ENCODE peak calls at places on chromosomes 13 and 19, in nine cellular contexts. Q is fibroblast of lung; V is epithelial cell of esophagus; Z is osteoblast; U is CD8-positive, alpha-beta T cell; P is body of pancreas; M is tibial artery; K is Calu3; Y is heart right ventricle. G is an unnamed sample.
A peak's percentile ranks its signal among the peaks of the same experiment; 100 is the strongest.

GRCh38 chr13:42218576-42218975 is 53.4 kb upstream of the AKAP11 start:
- DNase-seq in Q (no peak), V (peak; percentile 9), Z (no peak), U (no peak), P (no peak), M (no peak), K (no peak), Y (no peak), G (no peak)

GRCh38 chr19:535017-535835 is 3.7 kb downstream of the CDC34 start:
- DNase-seq in Q (no peak), V (no peak), Z (peak; percentile 94), U (no peak), P (peak; percentile 47), M (no peak), K (peak; percentile 52), Y (no peak), G (no peak)

GRCh38 chr19:30391554-30392551 is 19.7 kb downstream of the ZNF536 start:
- DNase-seq in Q (peak; percentile 12), V (no peak), Z (no peak), U (no peak), P (no peak), M (no peak), K (no peak), Y (no peak), G (no peak)

GRCh38 chr19:3494051-3494450 is 6.4 kb downstream of the DOHH start:
- DNase-seq in Q (no peak), V (no peak), Z (peak; percentile 97), U (no peak), P (no peak), M (no peak), K (no peak), Y (no peak), G (peak; percentile 76)

GRCh38 chr13:30088312-30088855 is 219.0 kb downstream of the KATNAL1 start:
- DNase-seq in Q (peak; percentile 43), V (no peak), Z (no peak), U (no peak), P (no peak), M (no peak), K (no peak), Y (no peak), G (no peak)

GRCh38 chr13:28533441-28534166 is 38.7 kb upstream of the FLT1 start:
- DNase-seq in Q (no peak), V (no peak), Z (no peak), U (no peak), P (no peak), M (no peak), K (no peak), Y (no peak), G (no peak)

GRCh38 chr19:29704562-29705558 is 10.2 kb downstream of the C19orf12 start:
- DNase-seq in Q (no peak), V (no peak), Z (peak; percentile 49), U (no peak), P (no peak), M (no peak), K (no peak), Y (no peak), G (peak; percentile 79)

GRCh38 chr13:40769970-40770369 is 1.0 kb downstream of the MRPS31 start:
- DNase-seq in Q (no peak), V (no peak), Z (no peak), U (no peak), P (no peak), M (no peak), K (no peak), Y (no peak), G (no peak)

GRCh38 chr13:101152184-101152583 is 264.1 kb downstream of the NALCN start:
- DNase-seq in Q (no peak), V (no peak), Z (no peak), U (no peak), P (no peak), M (no peak), K (no peak), Y (no peak), G (no peak)

GRCh38 chr13:66543780-66544179 is 686.4 kb downstream of the PCDH9 start:
- DNase-seq in Q (no peak), V (peak; percentile 15), Z (no peak), U (no peak), P (no peak), M (no peak), K (no peak), Y (no peak), G (no peak)
- TF ChIP-seq CTCF in Q (no peak), V (peak; percentile 40), Z (peak; percentile 14), U (no peak), P (no peak), M (no peak), K (no peak), Y (no peak), G (peak; percentile 20)

GRCh38 chr19:13033244-13033643 is 38.0 kb downstream of the NFIX start:
- DNase-seq in Q (no peak), V (no peak), Z (peak; percentile 53), U (no peak), P (no peak), M (no peak), K (no peak), Y (no peak), G (no peak)
- TF ChIP-seq CTCF in Q (peak; percentile 13), V (no peak), Z (peak; percentile 35), U (no peak), P (no peak), M (no peak), K (no peak), Y (no peak), G (no peak)

GRCh38 chr13:66618702-66619101 is 611.4 kb downstream of the PCDH9 start:
- DNase-seq in Q (peak; percentile 46), V (peak; percentile 53), Z (peak; percentile 76), U (no peak), P (no peak), M (no peak), K (no peak), Y (no peak), G (no peak)
- TF ChIP-seq CTCF in Q (peak; percentile 23), V (peak; percentile 61), Z (peak; percentile 54), U (no peak), P (no peak), M (no peak), K (no peak), Y (peak; percentile 29), G (peak; percentile 8)

GRCh38 chr13:111519490-111520170 is 199.2 kb downstream of the TEX29 start:
- DNase-seq in Q (no peak), V (no peak), Z (no peak), U (no peak), P (no peak), M (no peak), K (no peak), Y (no peak), G (no peak)

GRCh38 chr13:111516712-111517640 is 196.5 kb downstream of the TEX29 start:
- DNase-seq in Q (no peak), V (no peak), Z (no peak), U (no peak), P (no peak), M (no peak), K (no peak), Y (no peak), G (no peak)

GRCh38 chr13:111519041-111519440 is 198.6 kb downstream of the TEX29 start:
- DNase-seq in Q (no peak), V (no peak), Z (no peak), U (no peak), P (no peak), M (no peak), K (no peak), Y (no peak), G (no peak)

GRCh38 chr13:111517641-111518010 is 197.2 kb downstream of the TEX29 start:
- DNase-seq in Q (no peak), V (no peak), Z (no peak), U (no peak), P (no peak), M (no peak), K (no peak), Y (no peak), G (no peak)

DNA sequence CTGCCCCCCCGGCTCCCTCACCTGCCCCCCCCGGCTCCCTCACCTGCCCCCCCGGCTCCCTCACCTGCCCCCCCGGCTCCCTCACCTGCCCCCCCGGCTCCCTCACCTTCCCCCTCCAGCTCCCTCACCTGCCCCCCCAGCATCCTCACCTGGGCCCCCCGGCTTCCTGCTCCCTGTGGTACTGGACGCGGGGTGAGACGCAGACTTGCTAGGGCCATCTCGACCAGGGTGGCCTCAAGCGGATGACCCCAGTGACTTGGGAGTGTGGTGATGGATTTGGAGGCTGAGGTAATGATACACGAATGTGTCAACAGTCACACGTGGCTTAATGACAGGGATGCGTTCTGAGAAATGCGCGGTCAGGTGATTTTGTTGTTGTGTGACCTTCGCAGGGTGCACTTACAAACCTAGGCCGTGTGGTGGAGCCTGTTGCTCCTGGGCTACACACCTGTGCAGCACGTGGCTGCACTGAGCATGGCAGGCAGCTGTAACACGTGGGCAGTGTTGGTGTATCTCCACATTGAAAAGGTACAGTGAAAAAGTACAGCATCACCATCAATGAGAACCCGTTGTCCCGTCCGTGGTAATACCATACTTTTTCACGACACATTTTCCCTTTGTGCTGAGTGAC is 197.8 kb downstream of the TEX29 start:
- DNase-seq in Q (no peak), V (no peak), Z (peak; percentile 86), U (no peak), P (peak; percentile 27), M (no peak), K (no peak), Y (no peak), G (no peak)
- TF ChIP-seq CTCF in Q (no peak), V (no peak), Z (no peak), U (no peak), P (no peak), M (no peak), K (no peak), Y (no peak), G (peak; percentile 7)

GRCh38 chr19:33862991-33863390 is 66.3 kb downstream of the KCTD15 start:
- DNase-seq in Q (no peak), V (no peak), Z (no peak), U (no peak), P (no peak), M (no peak), K (no peak), Y (peak; percentile 22), G (no peak)

GRCh38 chr19:33859016-33859415 is 62.3 kb downstream of the KCTD15 start:
- DNase-seq in Q (no peak), V (no peak), Z (no peak), U (no peak), P (no peak), M (no peak), K (no peak), Y (no peak), G (no peak)

GRCh38 chr19:33861950-33862349 is 65.3 kb downstream of the KCTD15 start:
- DNase-seq in Q (no peak), V (no peak), Z (no peak), U (no peak), P (peak; percentile 28), M (no peak), K (no peak), Y (no peak), G (no peak)

GRCh38 chr19:33863436-33863835 is 66.8 kb downstream of the KCTD15 start:
- DNase-seq in Q (no peak), V (no peak), Z (no peak), U (no peak), P (no peak), M (no peak), K (no peak), Y (no peak), G (no peak)

GRCh38 chr19:33860691-33861090 is 64.0 kb downstream of the KCTD15 start:
- DNase-seq in Q (no peak), V (no peak), Z (no peak), U (no peak), P (no peak), M (no peak), K (no peak), Y (no peak), G (no peak)
- TF ChIP-seq CTCF in Q (no peak), V (no peak), Z (no peak), U (no peak), P (no peak), M (no peak), K (no peak), Y (no peak), G (no peak)

G was measured in GM13977.